ENCODE peak calls at places on chromosome 6, in five cellular contexts. F is right lobe of liver; E is psoas muscle; S is CD4-positive, CD25-positive, alpha-beta regulatory T cell; Z is endothelial cell of umbilical vein. L is an unnamed sample.

GRCh38 chr6:55963301-55963700 is 87.9 kb upstream of the BMP5 start:
- DNase-seq in Z (no peak), S (no peak), E (no peak), F (no peak), L (peak; percentile 59)

GRCh38 chr6:168149015-168149414 is 70.0 kb upstream of the FRMD1 start:
- DNase-seq in E (no peak), F (no peak), Z (no peak), S (no peak), L (peak; percentile 46)

GRCh38 chr6:12436224-12436623 is 146.1 kb downstream of the EDN1 start:
- DNase-seq in F (no peak), E (no peak), S (no peak), Z (peak; percentile 46), L (no peak)

GRCh38 chr6:89952361-89952680 is 58.1 kb downstream of the GJA10 start:
- DNase-seq in S (no peak), Z (no peak), E (no peak), F (no peak), L (no peak)

GRCh38 chr6:36368921-36369880 is 18.3 kb downstream of the ETV7 start:
- DNase-seq in E (peak; percentile 72), F (no peak), Z (no peak), S (no peak), L (peak; percentile 42)

GRCh38 chr6:26240157-26240980 is 124.6 kb upstream of the BTN3A2 start:
- DNase-seq in F (peak; percentile 35), E (no peak), Z (peak; percentile 85), S (peak; percentile 83), L (peak; percentile 54)

GRCh38 chr6:56522871-56523270 is 119.8 kb downstream of the DST start:
- DNase-seq in S (no peak), Z (no peak), F (no peak), E (no peak), L (no peak)

GRCh38 chr6:154921482-154921881 is 73.6 kb upstream of the TIAM2 start:
- DNase-seq in S (no peak), E (no peak), Z (peak; percentile 23), F (no peak), L (no peak)

GRCh38 chr6:4585682-4586468 is 190.3 kb upstream of the CDYL start:
- DNase-seq in F (no peak), E (no peak), S (no peak), Z (no peak), L (no peak)

GRCh38 chr6:79384845-79385244 is 150.4 kb upstream of the HMGN3 start:
- DNase-seq in S (no peak), E (no peak), F (no peak), Z (peak; percentile 50), L (no peak)

GRCh38 chr6:42450314-42451145 is 1.2 kb downstream of the TRERF1 start:
- DNase-seq in F (no peak), S (no peak), E (no peak), Z (no peak), L (peak; percentile 71)

GRCh38 chr6:150144294-150144868 is 1.5 kb downstream of the PPP1R14C start:
- DNase-seq in Z (no peak), F (no peak), E (no peak), S (no peak), L (no peak)

GRCh38 chr6:150143521-150144293 is 863 bp downstream of the PPP1R14C start:
- DNase-seq in F (no peak), S (no peak), Z (no peak), E (peak; percentile 65), L (peak; percentile 42)

GRCh38 chr6:150142657-150143501 is at the start of gene PPP1R14C:
- DNase-seq in E (peak; percentile 75), Z (no peak), S (no peak), F (no peak), L (peak; percentile 87)

GRCh38 chr6:150140236-150140969 is 2.4 kb upstream of the PPP1R14C start:
- DNase-seq in F (no peak), S (no peak), E (no peak), Z (no peak), L (no peak)

DNA sequence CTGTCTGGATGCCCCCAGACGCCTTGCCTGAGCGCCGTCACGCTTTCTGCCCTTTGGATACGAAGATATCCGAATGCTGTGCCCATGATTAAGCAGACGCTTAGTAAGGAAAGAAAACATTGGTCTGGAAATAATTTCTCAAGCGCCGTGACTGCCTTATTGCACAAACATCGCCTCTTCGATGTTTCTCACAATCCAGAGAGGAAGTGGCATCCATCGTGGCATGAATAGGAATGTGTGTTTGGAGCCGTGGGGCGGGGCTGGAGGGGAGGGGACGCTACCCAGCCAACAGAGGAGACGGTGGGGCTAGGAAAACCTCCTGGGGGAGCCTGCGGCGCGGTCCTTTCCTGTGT is 564 bp upstream of the PPP1R14C start:
- DNase-seq in F (no peak), Z (no peak), S (no peak), E (no peak), L (no peak)
- H3K4me3 ChIP-seq in F (no peak overlapping the region), Z (no peak overlapping the region), S (no peak overlapping the region), E (peak overlapping the region; percentile 81), L (peak overlapping the region; percentile 45)

DNA sequence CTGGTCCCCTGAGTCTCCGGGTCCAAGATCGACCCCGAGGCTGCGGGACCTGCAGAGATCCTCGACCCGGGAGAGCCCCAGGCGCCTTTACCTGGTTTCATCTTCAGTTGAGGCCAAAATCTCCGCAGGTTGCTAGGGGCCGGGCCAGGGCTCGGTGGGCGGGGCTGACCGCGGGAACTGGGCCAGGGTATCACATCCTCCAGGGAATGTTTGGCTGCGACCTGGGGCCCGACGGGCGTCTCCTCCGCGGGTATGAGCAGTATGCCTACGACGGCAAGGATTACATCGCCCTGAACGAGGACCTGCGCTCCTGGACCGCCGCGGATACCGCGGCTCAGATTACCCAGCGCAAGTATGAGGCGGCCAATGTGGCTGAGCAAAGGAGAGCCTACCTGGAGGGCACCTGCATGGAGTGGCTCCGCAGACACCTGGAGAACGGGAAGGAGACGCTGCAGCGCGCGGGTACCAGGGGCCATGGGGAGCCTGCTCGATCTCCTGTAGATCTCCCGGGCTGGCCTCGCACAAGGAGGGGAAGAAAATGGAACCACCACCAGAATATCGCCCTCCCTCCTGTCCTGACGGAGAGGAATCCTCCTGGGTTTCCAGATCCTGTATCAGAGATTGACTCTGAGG is 53.8 kb upstream of the POLR1H start:
- DNase-seq in F (peak; percentile 64), E (peak; percentile 55), S (peak; percentile 4), Z (no peak), L (peak; percentile 91)
- H3K27ac ChIP-seq in F (no peak overlapping the region), E (no peak overlapping the region), S (no peak overlapping the region), Z (no peak overlapping the region), L (no peak overlapping the region)

GRCh38 chr6:144343736-144344428 is 58.7 kb downstream of the UTRN start:
- DNase-seq in S (peak; percentile 72), Z (peak; percentile 88), E (no peak), F (no peak), L (no peak)
- H3K4me3 ChIP-seq in S (peak overlapping the region; percentile 96), Z (peak overlapping the region; percentile 16), E (peak overlapping the region; percentile 48), F (no peak overlapping the region), L (no peak overlapping the region)

GRCh38 chr6:118580585-118581419 is 32.7 kb downstream of the PLN start:
- DNase-seq in Z (peak; percentile 68), S (no peak), F (peak; percentile 42), E (peak; percentile 91), L (peak; percentile 78)
- H3K27ac ChIP-seq in Z (no peak overlapping the region), S (no peak overlapping the region), F (no peak overlapping the region), E (peak overlapping the region; percentile 86), L (no peak overlapping the region)